ENCODE peak calls at places on chromosomes 11 and 22, in five cellular contexts. D is HepG2, Q is GM12878, Z is K562, U is H1. X is an unnamed sample.

GRCh38 chr11:12007769-12008737 is at the start of gene DKK3:
- DNase-seq in D (no peak), Q (no peak), Z (no peak), U (peak; percentile 66), X (peak; percentile 48)

GRCh38 chr11:72439455-72439854 is 5.1 kb upstream of the CLPB start:
- DNase-seq in D (no peak), Q (no peak), Z (no peak), U (no peak), X (no peak)

GRCh38 chr11:27161071-27161470 is 120.5 kb downstream of the BBOX1 start:
- DNase-seq in D (no peak), Q (no peak), Z (no peak), U (no peak), X (no peak)

GRCh38 chr22:16974298-16975084 is 33.5 kb downstream of the GAB4 start:
- DNase-seq in D (no peak), Q (no peak), Z (no peak), U (no peak), X (no peak)

GRCh38 chr11:45266693-45267451 is 19.3 kb downstream of the SYT13 start:
- DNase-seq in D (peak; percentile 5), Q (no peak), Z (peak; percentile 81), U (peak; percentile 97), X (peak; percentile 86)

GRCh38 chr11:106224172-106224571 is 146.7 kb downstream of the AASDHPPT start:
- DNase-seq in D (no peak), Q (no peak), Z (no peak), U (no peak), X (no peak)

GRCh38 chr22:23180301-23180892 is at the start of gene BCR:
- DNase-seq in D (no peak), Q (no peak), Z (no peak), U (no peak), X (peak; percentile 52)

GRCh38 chr11:38043060-38043459 is 1445.0 kb upstream of the RAG2 start:
- DNase-seq in D (no peak), Q (no peak), Z (no peak), U (no peak), X (no peak)

GRCh38 chr22:40019100-40019499 is 24.3 kb downstream of the FAM83F start:
- DNase-seq in D (no peak), Q (no peak), Z (no peak), U (no peak), X (no peak)

GRCh38 chr11:20360650-20361049 is 2.9 kb upstream of the HTATIP2 start:
- DNase-seq in D (peak; percentile 53), Q (peak; percentile 21), Z (no peak), U (no peak), X (no peak)

GRCh38 chr22:39114157-39114511 is 17.1 kb downstream of the APOBEC3H start:
- DNase-seq in D (no peak), Q (no peak), Z (no peak), U (no peak), X (peak; percentile 51)

GRCh38 chr11:2656859-2657258 is 42.9 kb downstream of the KCNQ1OT1 start:
- DNase-seq in D (no peak), Q (no peak), Z (no peak), U (no peak), X (no peak)

GRCh38 chr11:68956142-68956541 is 24.6 kb downstream of the MRGPRD start:
- DNase-seq in D (no peak), Q (no peak), Z (peak; percentile 78), U (peak; percentile 85), X (peak; percentile 49)

GRCh38 chr11:94762208-94762607 is 5.9 kb upstream of the AMOTL1 start:
- DNase-seq in D (no peak), Q (no peak), Z (no peak), U (no peak), X (no peak)

GRCh38 chr22:43228330-43228729 is 41.4 kb upstream of the TTLL12 start:
- DNase-seq in D (no peak), Q (no peak), Z (peak; percentile 57), U (peak; percentile 91), X (peak; percentile 84)

GRCh38 chr11:93521086-93521485 is 22.1 kb downstream of the SMCO4 start:
- DNase-seq in D (no peak), Q (no peak), Z (no peak), U (no peak), X (no peak)

GRCh38 chr22:17706451-17706900 is 67.8 kb downstream of the BID start:
- DNase-seq in D (peak; percentile 36), Q (peak; percentile 89), Z (no peak), U (no peak), X (no peak)

GRCh38 chr11:8689726-8690255 is 7.2 kb downstream of the RPL27A start:
- DNase-seq in D (no peak), Q (no peak), Z (no peak), U (no peak), X (no peak)

GRCh38 chr11:33179431-33179830 is 18.2 kb upstream of the CSTF3 start:
- DNase-seq in D (no peak), Q (no peak), Z (no peak), U (no peak), X (no peak)

GRCh38 chr11:94885133-94885532 is 88.2 kb downstream of the CWC15 start:
- DNase-seq in D (no peak), Q (peak; percentile 31), Z (no peak), U (no peak), X (no peak)

GRCh38 chr22:42856179-42856864 is 751 bp downstream of the ARFGAP3 start:
- DNase-seq in D (peak; percentile 25), Q (no peak), Z (no peak), U (peak; percentile 72), X (peak; percentile 44)

GRCh38 chr11:2663915-2664314 is 35.9 kb downstream of the KCNQ1OT1 start:
- DNase-seq in D (no peak), Q (no peak), Z (no peak), U (no peak), X (no peak)

GRCh38 chr22:44311855-44312170 is 938 bp downstream of the SHISAL1 start:
- DNase-seq in D (no peak), Q (no peak), Z (no peak), U (no peak), X (no peak)

GRCh38 chr11:44955019-44955738 is 4.5 kb upstream of the TP53I11 start:
- DNase-seq in D (no peak), Q (no peak), Z (peak; percentile 50), U (no peak), X (no peak)

GRCh38 chr22:24171822-24172221 is 9.5 kb upstream of the SUSD2 start:
- DNase-seq in D (no peak), Q (no peak), Z (no peak), U (no peak), X (no peak)

GRCh38 chr11:106914409-106914808 is 103.9 kb downstream of the GUCY1A2 start:
- DNase-seq in D (no peak), Q (no peak), Z (no peak), U (no peak), X (no peak)

GRCh38 chr11:12921580-12922157 is 87.4 kb upstream of the RASSF10 start:
- DNase-seq in D (no peak), Q (no peak), Z (no peak), U (no peak), X (no peak)

GRCh38 chr11:69852051-69852450 is 32.8 kb upstream of the FGF3 start:
- DNase-seq in D (no peak), Q (no peak), Z (no peak), U (no peak), X (no peak)

GRCh38 chr11:111846063-111846462 is 25.3 kb downstream of the ALG9 start:
- DNase-seq in D (no peak), Q (no peak), Z (no peak), U (no peak), X (no peak)

GRCh38 chr11:44934110-44934509 is 16.6 kb downstream of the TP53I11 start:
- DNase-seq in D (no peak), Q (no peak), Z (no peak), U (no peak), X (no peak)

GRCh38 chr11:123364145-123364544 is 65.9 kb upstream of the GRAMD1B start:
- DNase-seq in D (no peak), Q (no peak), Z (no peak), U (no peak), X (no peak)

GRCh38 chr11:36122715-36123114 is 166.5 kb downstream of the COMMD9 start:
- DNase-seq in D (no peak), Q (no peak), Z (no peak), U (no peak), X (no peak)

GRCh38 chr22:39490135-39490798 is 11.8 kb upstream of the MIEF1 start:
- DNase-seq in D (peak; percentile 62), Q (no peak), Z (peak; percentile 82), U (peak; percentile 81), X (peak; percentile 84)

GRCh38 chr11:64545605-64546004 is 45.4 kb upstream of the SLC22A12 start:
- DNase-seq in D (no peak), Q (no peak), Z (no peak), U (no peak), X (no peak)

GRCh38 chr11:63015521-63016215 is at the start of gene SLC22A8:
- DNase-seq in D (peak; percentile 50), Q (no peak), Z (no peak), U (no peak), X (no peak)
- TF ChIP-seq ATF2 in D (no peak), Q (no peak), Z (no peak), U (no peak), X (no peak)

GRCh38 chr11:29616611-29617010 is 400.2 kb downstream of the KCNA4 start:
- DNase-seq in D (no peak), Q (no peak), Z (no peak), U (no peak), X (no peak)
- TF ChIP-seq ATF2 in D (no peak), Q (no peak), Z (no peak), U (no peak), X (no peak)

GRCh38 chr11:114278342-114279065 is 17.7 kb upstream of the NNMT start:
- DNase-seq in D (no peak), Q (no peak), Z (no peak), U (peak; percentile 22), X (no peak)
- TF ChIP-seq ATF2 in D (no peak), Q (no peak), Z (no peak), U (no peak), X (no peak)

DNA sequence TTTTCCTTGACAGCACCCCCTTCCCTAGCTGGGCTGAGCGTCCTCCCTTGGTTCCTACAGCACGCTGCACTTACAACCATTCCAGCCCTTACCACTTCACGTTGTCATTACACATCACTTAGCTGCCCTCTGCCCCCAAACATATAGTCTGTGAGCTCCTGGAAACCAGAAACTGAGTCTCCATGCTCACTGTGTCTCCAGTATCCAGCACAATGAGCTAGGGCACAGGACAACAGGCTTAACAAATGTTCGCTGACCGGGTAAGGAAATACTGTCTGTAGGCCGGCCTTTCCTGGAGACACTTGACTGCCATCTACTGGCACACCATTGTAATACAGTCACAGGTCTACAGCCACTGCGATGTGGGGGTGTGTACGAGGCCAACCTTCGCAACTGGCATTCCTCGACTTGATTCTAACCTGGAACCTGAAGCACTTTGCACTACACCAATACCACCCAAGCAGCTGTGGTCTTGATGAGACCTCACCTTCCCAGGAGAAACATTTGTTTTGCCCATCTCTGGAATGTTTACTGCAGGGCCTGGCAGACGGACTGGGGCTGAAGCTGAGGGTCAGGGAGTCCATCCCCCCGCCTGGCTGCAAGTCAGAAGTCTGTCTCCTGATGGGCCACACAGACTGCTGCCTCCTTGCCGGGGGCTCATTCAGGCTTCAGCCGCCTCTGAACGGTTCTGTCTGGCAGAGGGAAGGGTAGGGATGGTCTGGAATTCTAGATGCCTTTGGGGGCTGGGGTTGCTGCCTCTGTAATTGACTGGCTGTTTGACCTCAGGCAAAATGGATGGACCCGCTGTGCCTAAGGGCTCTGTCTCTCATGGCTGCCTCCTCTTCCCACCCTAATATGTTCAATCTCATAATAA is 72.0 kb downstream of the SYN3 start:
- DNase-seq in D (peak; percentile 70), Q (no peak), Z (peak; percentile 67), U (peak; percentile 86), X (peak; percentile 81)
- TF ChIP-seq ATF2 in D (no peak), Q (no peak), Z (no peak), U (no peak), X (no peak)

X was measured in WTC11.